ENCODE peak calls at places on chromosomes 1 and 21, in five cellular contexts. One of them, this sample, is unnamed.

GRCh38 chr1:168709896-168710305 is 19.1 kb downstream of the DPT start:
- DNase-seq in HCT116: peak
- DNase-seq in hepatocyte: peak
- DNase-seq in PC-3: peak
- DNase-seq in neural progenitor cell: no peak
- DNase-seq in this sample: peak

GRCh38 chr1:55367273-55367672 is 152.1 kb upstream of the USP24 start:
- DNase-seq in PC-3: no peak
- DNase-seq in HCT116: no peak
- DNase-seq in neural progenitor cell: no peak
- DNase-seq in hepatocyte: no peak
- DNase-seq in this sample: no peak

GRCh38 chr1:35001743-35002142 is 16.6 kb upstream of the TMEM35B start:
- DNase-seq in PC-3: no peak
- DNase-seq in hepatocyte: no peak
- DNase-seq in neural progenitor cell: no peak
- DNase-seq in HCT116: no peak
- DNase-seq in this sample: no peak

GRCh38 chr21:32771134-32771523 is 426 bp downstream of the PAXBP1 start:
- DNase-seq in PC-3: peak
- DNase-seq in hepatocyte: peak
- DNase-seq in HCT116: no peak
- DNase-seq in neural progenitor cell: peak
- DNase-seq in this sample: peak

GRCh38 chr1:18463984-18464664 is 16.6 kb upstream of the KLHDC7A start:
- DNase-seq in PC-3: no peak
- DNase-seq in HCT116: no peak
- DNase-seq in neural progenitor cell: no peak
- DNase-seq in hepatocyte: peak
- DNase-seq in this sample: no peak

GRCh38 chr1:231487019-231487418 is 41.5 kb upstream of the TSNAX start:
- DNase-seq in HCT116: no peak
- DNase-seq in hepatocyte: peak
- DNase-seq in PC-3: peak
- DNase-seq in neural progenitor cell: no peak
- DNase-seq in this sample: no peak

GRCh38 chr1:40620150-40620549 is 45.3 kb downstream of the RIMS3 start:
- DNase-seq in neural progenitor cell: no peak
- DNase-seq in PC-3: no peak
- DNase-seq in hepatocyte: no peak
- DNase-seq in HCT116: no peak
- DNase-seq in this sample: no peak

GRCh38 chr1:11147371-11147770 is 41.8 kb upstream of the ANGPTL7 start:
- DNase-seq in neural progenitor cell: no peak
- DNase-seq in PC-3: peak
- DNase-seq in hepatocyte: no peak
- DNase-seq in HCT116: no peak
- DNase-seq in this sample: no peak

GRCh38 chr1:53685272-53686051 is 53.5 kb downstream of the GLIS1 start:
- DNase-seq in hepatocyte: peak
- DNase-seq in PC-3: no peak
- DNase-seq in neural progenitor cell: peak
- DNase-seq in HCT116: no peak
- DNase-seq in this sample: peak

GRCh38 chr1:57252597-57253306 is 171.1 kb downstream of the DAB1 start:
- DNase-seq in HCT116: no peak
- DNase-seq in PC-3: no peak
- DNase-seq in neural progenitor cell: peak
- DNase-seq in hepatocyte: no peak
- DNase-seq in this sample: no peak

GRCh38 chr1:246597340-246597739 is 31.1 kb downstream of the CNST start:
- DNase-seq in neural progenitor cell: no peak
- DNase-seq in PC-3: peak
- DNase-seq in hepatocyte: peak
- DNase-seq in HCT116: no peak
- DNase-seq in this sample: no peak

GRCh38 chr1:162677607-162678371 is 45.5 kb downstream of the DDR2 start:
- DNase-seq in HCT116: no peak
- DNase-seq in hepatocyte: no peak
- DNase-seq in neural progenitor cell: no peak
- DNase-seq in PC-3: no peak
- DNase-seq in this sample: no peak

GRCh38 chr1:160797861-160798273 is 1.9 kb downstream of the LY9 start:
- DNase-seq in PC-3: peak
- DNase-seq in hepatocyte: no peak
- DNase-seq in neural progenitor cell: no peak
- DNase-seq in HCT116: no peak
- DNase-seq in this sample: no peak

GRCh38 chr1:184793967-184794366 is 39.3 kb upstream of the EDEM3 start:
- DNase-seq in HCT116: no peak
- DNase-seq in PC-3: no peak
- DNase-seq in neural progenitor cell: no peak
- DNase-seq in hepatocyte: no peak
- DNase-seq in this sample: no peak

GRCh38 chr1:193104906-193105820 is at the start of gene GLRX2:
- DNase-seq in HCT116: peak
- DNase-seq in neural progenitor cell: peak
- DNase-seq in PC-3: peak
- DNase-seq in hepatocyte: peak
- DNase-seq in this sample: peak

GRCh38 chr1:160061376-160062100 is 8.4 kb downstream of the KCNJ10 start:
- DNase-seq in hepatocyte: no peak
- DNase-seq in PC-3: no peak
- DNase-seq in HCT116: no peak
- DNase-seq in neural progenitor cell: no peak
- DNase-seq in this sample: no peak

GRCh38 chr1:17826165-17826488 is 71.0 kb downstream of the ACTL8 start:
- DNase-seq in neural progenitor cell: peak
- DNase-seq in hepatocyte: peak
- DNase-seq in PC-3: peak
- DNase-seq in HCT116: peak
- DNase-seq in this sample: peak

GRCh38 chr1:39898648-39899603 is 2.8 kb downstream of the MYCL start:
- DNase-seq in neural progenitor cell: peak
- DNase-seq in HCT116: peak
- DNase-seq in hepatocyte: peak
- DNase-seq in PC-3: peak
- DNase-seq in this sample: peak

GRCh38 chr1:112905420-112906154 is 50.4 kb downstream of the SLC16A1 start:
- DNase-seq in neural progenitor cell: no peak
- DNase-seq in hepatocyte: peak
- DNase-seq in HCT116: no peak
- DNase-seq in PC-3: peak
- DNase-seq in this sample: no peak

GRCh38 chr21:31660134-31660565 is 657 bp downstream of the SOD1 start:
- DNase-seq in HCT116: no peak
- DNase-seq in PC-3: peak
- DNase-seq in hepatocyte: peak
- DNase-seq in neural progenitor cell: peak
- DNase-seq in this sample: peak

GRCh38 chr1:225747566-225747965 is 30.1 kb upstream of the SRP9 start:
- DNase-seq in neural progenitor cell: no peak
- DNase-seq in hepatocyte: peak
- DNase-seq in HCT116: no peak
- DNase-seq in PC-3: no peak
- DNase-seq in this sample: no peak

GRCh38 chr1:47209725-47210330 is 20.0 kb upstream of the PDZK1IP1 start:
- DNase-seq in hepatocyte: no peak
- DNase-seq in PC-3: peak
- DNase-seq in HCT116: no peak
- DNase-seq in neural progenitor cell: no peak
- DNase-seq in this sample: no peak

GRCh38 chr1:206502403-206502802 is 4.9 kb upstream of the RASSF5 start:
- DNase-seq in neural progenitor cell: no peak
- DNase-seq in PC-3: no peak
- DNase-seq in HCT116: no peak
- DNase-seq in hepatocyte: no peak
- DNase-seq in this sample: no peak
- H3K4me3 ChIP-seq in neural progenitor cell: no peak
- H3K4me3 ChIP-seq in PC-3: no peak
- H3K4me3 ChIP-seq in HCT116: no peak
- H3K4me3 ChIP-seq in hepatocyte: no peak
- H3K4me3 ChIP-seq in this sample: no peak

GRCh38 chr1:91796390-91796654 is 89.6 kb downstream of the TGFBR3 start:
- DNase-seq in PC-3: no peak
- DNase-seq in HCT116: no peak
- DNase-seq in hepatocyte: no peak
- DNase-seq in neural progenitor cell: no peak
- DNase-seq in this sample: no peak

GRCh38 chr1:91793877-91794276 is 92.1 kb downstream of the TGFBR3 start:
- DNase-seq in PC-3: no peak
- DNase-seq in hepatocyte: no peak
- DNase-seq in neural progenitor cell: no peak
- DNase-seq in HCT116: no peak
- DNase-seq in this sample: no peak

GRCh38 chr1:91797164-91797563 is 88.8 kb downstream of the TGFBR3 start:
- DNase-seq in HCT116: no peak
- DNase-seq in neural progenitor cell: no peak
- DNase-seq in hepatocyte: no peak
- DNase-seq in PC-3: no peak
- DNase-seq in this sample: no peak

GRCh38 chr1:91798241-91798648 is 87.7 kb downstream of the TGFBR3 start:
- DNase-seq in hepatocyte: no peak
- DNase-seq in neural progenitor cell: no peak
- DNase-seq in HCT116: no peak
- DNase-seq in PC-3: no peak
- DNase-seq in this sample: no peak

DNA sequence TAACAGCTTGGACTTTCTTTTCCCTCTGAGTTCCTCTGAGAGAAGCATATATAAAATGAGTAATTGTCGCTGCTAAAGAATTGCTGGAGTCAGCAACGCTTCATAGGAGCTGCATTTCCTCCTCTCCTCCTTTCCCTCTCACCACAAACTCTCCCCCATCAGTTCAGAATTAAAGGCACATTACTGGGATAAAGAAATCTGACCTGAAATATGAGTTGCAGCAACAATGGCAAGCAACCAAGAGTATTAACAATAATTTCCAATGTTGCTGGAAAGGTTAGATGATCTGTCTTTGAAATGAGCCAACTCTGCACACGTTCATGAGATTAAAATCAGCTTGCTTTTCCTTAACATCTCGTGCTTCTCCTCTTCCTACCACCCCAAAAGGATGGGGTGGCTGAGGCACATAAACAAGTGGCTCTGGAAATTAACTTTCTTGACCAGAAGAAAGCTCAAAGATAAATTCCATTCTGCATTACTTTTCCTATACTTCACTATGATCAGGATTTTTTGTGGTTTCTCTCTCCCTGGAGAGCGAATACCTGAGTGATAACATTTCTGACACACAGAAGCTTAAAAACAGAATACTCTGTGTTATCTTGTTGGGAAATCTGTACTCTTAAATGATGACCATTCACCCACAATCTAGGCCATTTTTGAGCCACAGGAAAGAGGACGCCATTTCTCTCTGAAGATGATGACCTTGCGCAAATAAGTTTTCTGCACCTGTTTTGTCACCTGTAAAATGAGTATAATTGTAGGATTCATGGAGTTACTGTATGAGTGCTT is 90.2 kb downstream of the TGFBR3 start:
- DNase-seq in HCT116: no peak
- DNase-seq in PC-3: peak
- DNase-seq in hepatocyte: no peak
- DNase-seq in neural progenitor cell: no peak
- DNase-seq in this sample: no peak
- TF ChIP-seq EZH2 in HCT116: no peak
- TF ChIP-seq EZH2 in PC-3: no peak
- TF ChIP-seq EZH2 in hepatocyte: no peak
- TF ChIP-seq EZH2 in neural progenitor cell: no peak
- TF ChIP-seq EZH2 in this sample: no peak

GRCh38 chr1:88274431-88274830 is 409.6 kb upstream of the PKN2 start:
- DNase-seq in neural progenitor cell: no peak
- DNase-seq in HCT116: no peak
- DNase-seq in hepatocyte: no peak
- DNase-seq in PC-3: no peak
- DNase-seq in this sample: no peak

GRCh38 chr1:88272216-88272615 is 411.9 kb upstream of the PKN2 start:
- DNase-seq in PC-3: no peak
- DNase-seq in hepatocyte: no peak
- DNase-seq in neural progenitor cell: no peak
- DNase-seq in HCT116: no peak
- DNase-seq in this sample: no peak

GRCh38 chr1:88276158-88276557 is 407.9 kb upstream of the PKN2 start:
- DNase-seq in HCT116: no peak
- DNase-seq in neural progenitor cell: no peak
- DNase-seq in hepatocyte: no peak
- DNase-seq in PC-3: peak
- DNase-seq in this sample: no peak
- H3K4me3 ChIP-seq in HCT116: no peak
- H3K4me3 ChIP-seq in neural progenitor cell: no peak
- H3K4me3 ChIP-seq in hepatocyte: no peak
- H3K4me3 ChIP-seq in PC-3: no peak
- H3K4me3 ChIP-seq in this sample: no peak

GRCh38 chr1:212667223-212668139 is 32.2 kb downstream of the BATF3 start:
- DNase-seq in hepatocyte: peak
- DNase-seq in PC-3: peak
- DNase-seq in HCT116: peak
- DNase-seq in neural progenitor cell: no peak
- DNase-seq in this sample: peak

GRCh38 chr1:212666116-212666775 is 33.4 kb downstream of the BATF3 start:
- DNase-seq in hepatocyte: no peak
- DNase-seq in HCT116: no peak
- DNase-seq in PC-3: no peak
- DNase-seq in neural progenitor cell: no peak
- DNase-seq in this sample: no peak

GRCh38 chr1:212664409-212665199 is 35.0 kb downstream of the BATF3 start:
- DNase-seq in HCT116: no peak
- DNase-seq in neural progenitor cell: no peak
- DNase-seq in PC-3: no peak
- DNase-seq in hepatocyte: no peak
- DNase-seq in this sample: no peak

GRCh38 chr1:212668477-212668876 is 31.2 kb downstream of the BATF3 start:
- DNase-seq in neural progenitor cell: no peak
- DNase-seq in PC-3: no peak
- DNase-seq in hepatocyte: no peak
- DNase-seq in HCT116: no peak
- DNase-seq in this sample: no peak

DNA sequence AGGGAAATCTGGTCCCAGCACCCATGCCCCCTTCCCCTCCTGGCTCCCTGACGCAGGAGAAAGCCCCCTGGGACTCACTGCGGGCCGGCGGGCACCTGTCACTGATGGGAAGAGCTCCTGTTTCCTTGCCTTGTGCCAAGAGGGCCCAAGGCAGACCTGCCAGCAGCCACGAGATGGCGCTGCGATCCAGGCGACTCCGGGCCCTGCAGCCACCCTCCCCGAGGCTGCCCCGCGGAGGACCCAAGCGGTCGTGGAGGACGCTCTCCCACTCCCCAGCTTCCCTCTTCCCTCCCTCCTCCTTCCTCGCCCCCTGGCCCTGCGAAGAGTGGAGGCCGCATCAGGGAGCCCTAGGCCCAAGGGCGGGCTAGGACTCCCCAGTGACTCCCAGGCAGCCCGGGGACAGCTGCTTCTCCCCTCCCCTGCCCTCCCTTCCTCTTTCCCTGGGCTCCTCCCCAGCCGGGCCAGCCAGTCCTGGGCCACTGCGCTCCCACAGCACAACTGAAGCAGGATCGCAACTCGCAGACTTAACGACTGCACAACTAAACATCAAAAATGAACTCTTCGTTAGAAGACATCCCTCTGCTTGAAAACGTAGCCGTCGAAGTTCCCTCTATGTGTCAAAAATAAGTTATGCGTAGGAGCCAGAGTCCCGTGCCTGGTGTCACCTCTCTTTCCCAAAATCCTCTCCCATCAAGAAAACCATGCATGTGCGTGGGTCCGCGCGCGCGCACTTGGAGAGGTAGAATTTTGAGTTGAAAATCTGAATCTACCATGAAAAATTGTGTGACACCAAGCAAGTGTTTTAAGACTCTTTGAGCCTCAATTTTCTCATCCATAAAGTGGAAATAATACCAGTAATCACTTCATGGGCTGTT is 34.2 kb downstream of the BATF3 start:
- DNase-seq in HCT116: peak
- DNase-seq in hepatocyte: peak
- DNase-seq in neural progenitor cell: peak
- DNase-seq in PC-3: peak
- DNase-seq in this sample: peak
- TF ChIP-seq EZH2 in HCT116: no peak
- TF ChIP-seq EZH2 in hepatocyte: no peak
- TF ChIP-seq EZH2 in neural progenitor cell: no peak
- TF ChIP-seq EZH2 in PC-3: no peak
- TF ChIP-seq EZH2 in this sample: no peak

This sample was measured in A673.